ENCODE peak calls at places on chromosome 16, in eight cellular contexts. W is CD8-positive, alpha-beta memory T cell; X is H9; H is right lobe of liver; P is neural progenitor cell; C is left lung; Z is tibial nerve; O is heart right ventricle. K is an unnamed sample. For H3K4me1, the result is how much of the 10 kb centered on the place peaks cover.

GRCh38 chr16:87345721-87346424 is 28.7 kb upstream of the C16orf95 start:
- DNase-seq in W (no peak), X (no peak), H (no peak), P (peak), C (no peak), Z (no peak), O (peak), K (no peak)

GRCh38 chr16:53282975-53283946 is 151.0 kb upstream of the RBL2 start:
- DNase-seq in W (no peak), X (no peak), H (no peak), P (peak), C (no peak), Z (no peak), O (no peak), K (no peak)

GRCh38 chr16:81707411-81708321 is 71.4 kb upstream of the PLCG2 start:
- DNase-seq in W (no peak), X (no peak), H (peak), P (no peak), C (no peak), Z (no peak), O (no peak), K (no peak)

GRCh38 chr16:55643161-55643970 is 12.4 kb upstream of the SLC6A2 start:
- DNase-seq in W (no peak), X (peak), H (no peak), P (no peak), C (no peak), Z (no peak), O (no peak), K (no peak)

GRCh38 chr16:50360033-50360778 is 8.6 kb downstream of the BRD7 start:
- DNase-seq in W (no peak), X (no peak), H (no peak), P (no peak), C (no peak), Z (no peak), O (no peak), K (no peak)

GRCh38 chr16:69204106-69204655 is 17.2 kb downstream of the SNTB2 start:
- DNase-seq in W (no peak), X (no peak), H (no peak), P (no peak), C (no peak), Z (no peak), O (no peak), K (no peak)

GRCh38 chr16:58057126-58057525 is 31.6 kb downstream of the MMP15 start:
- DNase-seq in W (no peak), X (no peak), H (no peak), P (no peak), C (no peak), Z (no peak), O (no peak), K (no peak)

GRCh38 chr16:49596119-49596518 is 222.5 kb downstream of the C16orf78 start:
- DNase-seq in W (no peak), X (peak), H (no peak), P (peak), C (no peak), Z (no peak), O (no peak), K (no peak)

GRCh38 chr16:89115216-89115949 is 21.7 kb downstream of the ACSF3 start:
- DNase-seq in W (peak), X (no peak), H (peak), P (no peak), C (peak), Z (peak), O (peak), K (peak)

GRCh38 chr16:78437352-78437968 is 338.0 kb downstream of the WWOX start:
- DNase-seq in W (peak), X (no peak), H (no peak), P (peak), C (no peak), Z (no peak), O (no peak), K (no peak)

GRCh38 chr16:89920723-89921122 is 2.1 kb downstream of the MC1R start:
- DNase-seq in W (no peak), X (peak), H (no peak), P (no peak), C (no peak), Z (no peak), O (no peak), K (no peak)

GRCh38 chr16:17328971-17329370 is 141.8 kb downstream of the XYLT1 start:
- DNase-seq in W (no peak), X (no peak), H (no peak), P (no peak), C (no peak), Z (peak), O (no peak), K (no peak)

GRCh38 chr16:15435216-15435864 is 952 bp downstream of the BMERB1 start:
- DNase-seq in W (no peak), X (no peak), H (peak), P (peak), C (no peak), Z (no peak), O (no peak), K (no peak)

GRCh38 chr16:24771132-24771778 is 41.8 kb downstream of the TNRC6A start:
- DNase-seq in W (no peak), X (no peak), H (no peak), P (no peak), C (no peak), Z (no peak), O (no peak), K (no peak)

GRCh38 chr16:64892843-64893242 is 229.0 kb downstream of the CDH11 start:
- DNase-seq in W (no peak), X (no peak), H (no peak), P (no peak), C (no peak), Z (no peak), O (no peak), K (no peak)

GRCh38 chr16:73006021-73006420 is 41.9 kb downstream of the ZFHX3 start:
- DNase-seq in W (no peak), X (no peak), H (no peak), P (no peak), C (no peak), Z (no peak), O (no peak), K (no peak)

GRCh38 chr16:2804728-2805127 is 6.5 kb downstream of the PRSS41 start:
- DNase-seq in W (no peak), X (no peak), H (peak), P (no peak), C (no peak), Z (no peak), O (no peak), K (no peak)

GRCh38 chr16:14502932-14503741 is 126.9 kb downstream of the PARN start:
- DNase-seq in W (no peak), X (no peak), H (no peak), P (no peak), C (no peak), Z (no peak), O (no peak), K (no peak)

GRCh38 chr16:75621170-75621477 is 2.0 kb downstream of the ADAT1 start:
- DNase-seq in W (no peak), X (no peak), H (no peak), P (peak), C (no peak), Z (no peak), O (no peak), K (no peak)

GRCh38 chr16:17334096-17334495 is 136.7 kb downstream of the XYLT1 start:
- DNase-seq in W (no peak), X (no peak), H (no peak), P (no peak), C (no peak), Z (no peak), O (no peak), K (no peak)

GRCh38 chr16:569445-570254 is at the start of gene PIGQ:
- DNase-seq in W (peak), X (peak), H (peak), P (peak), C (peak), Z (no peak), O (peak), K (peak)

GRCh38 chr16:1674751-1675664 is 3.1 kb upstream of the JPT2 start:
- DNase-seq in W (no peak), X (no peak), H (no peak), P (no peak), C (no peak), Z (no peak), O (no peak), K (no peak)

GRCh38 chr16:85541619-85542547 is 71.2 kb upstream of the GSE1 start:
- DNase-seq in W (no peak), X (no peak), H (no peak), P (no peak), C (no peak), Z (no peak), O (no peak), K (no peak)
- H3K4me1 ChIP-seq in W (under half), X (under half), H (under half), P (under half), C (under half), Z (under half), O (under half), K (under half)

GRCh38 chr16:67549240-67549639 is 13.1 kb upstream of the CTCF start:
- DNase-seq in W (no peak), X (no peak), H (peak), P (no peak), C (peak), Z (no peak), O (no peak), K (no peak)
- H3K4me1 ChIP-seq in W (under half), X (under half), H (under half), P (under half), C (under half), Z (under half), O (under half), K (under half)

DNA sequence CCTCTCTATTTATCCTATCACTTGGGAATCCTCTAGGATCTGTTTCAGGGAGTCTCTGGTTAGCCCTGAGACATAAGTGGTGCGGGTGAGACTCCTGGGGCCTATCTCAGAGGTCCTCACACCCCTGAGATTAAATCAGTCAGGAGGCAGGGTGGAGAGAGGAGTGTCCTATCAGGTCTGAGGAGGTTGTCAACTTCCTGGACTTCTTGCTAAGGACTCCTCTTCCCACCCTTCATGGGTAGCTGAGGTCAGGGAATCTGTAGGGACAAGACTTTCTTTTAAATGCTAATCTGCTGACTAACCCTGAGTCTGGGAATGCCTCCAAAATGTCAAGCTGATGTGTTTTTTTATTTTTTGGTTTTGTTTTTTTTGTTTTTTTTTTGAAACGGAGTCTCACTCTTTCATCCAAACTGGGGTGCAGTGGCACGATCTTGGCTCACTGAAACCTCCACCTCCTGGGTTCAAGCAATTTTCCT is 6.6 kb upstream of the ARMC5 start:
- DNase-seq in W (no peak), X (no peak), H (no peak), P (no peak), C (no peak), Z (no peak), O (no peak), K (no peak)
- H3K4me1 ChIP-seq in W (under half), X (under half), H (under half), P (under half), C (half or more), Z (under half), O (under half), K (under half)

GRCh38 chr16:46947900-46948547 is 25.4 kb downstream of the DNAJA2 start:
- DNase-seq in W (peak), X (no peak), H (no peak), P (peak), C (no peak), Z (no peak), O (no peak), K (no peak)
- H3K4me1 ChIP-seq in W (under half), X (under half), H (under half), P (under half), C (under half), Z (under half), O (under half), K (under half)

DNA sequence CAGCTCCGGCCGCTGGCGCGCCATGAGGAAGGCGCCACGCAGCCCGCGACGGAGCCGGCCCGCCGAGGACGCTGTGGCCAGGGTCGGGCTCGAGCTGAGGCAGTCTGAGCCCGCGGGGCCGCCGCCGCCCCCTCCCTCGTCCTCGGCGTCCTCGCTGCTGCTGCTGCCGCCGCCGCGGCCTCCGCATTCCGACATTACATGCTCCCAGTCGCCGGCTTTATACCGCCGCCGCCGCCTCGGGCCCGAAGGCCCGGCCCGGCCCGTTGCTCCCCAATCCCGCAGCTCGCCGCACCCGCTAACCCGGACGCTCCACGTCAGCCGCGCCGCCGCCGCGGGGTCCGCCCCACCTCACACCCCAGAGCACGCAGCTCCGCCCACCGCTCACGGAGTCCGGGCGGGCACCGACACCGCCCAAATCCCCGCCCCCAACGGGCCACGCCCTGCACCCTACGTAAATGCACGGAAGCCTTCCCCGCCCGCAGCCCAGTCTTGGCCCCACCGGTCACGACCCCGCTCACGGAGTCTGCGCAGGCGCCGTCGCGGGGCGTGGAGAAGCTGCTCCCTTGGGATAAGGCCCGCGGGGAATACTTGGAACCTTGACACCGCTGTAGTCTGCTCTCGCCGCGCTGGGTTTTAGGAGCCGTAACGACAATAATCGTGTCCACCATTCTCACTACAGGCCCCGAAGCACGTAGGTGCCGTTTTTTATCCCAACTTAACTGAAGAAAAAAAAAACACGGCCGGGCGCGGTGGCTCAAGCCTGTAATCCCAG is at the start of gene TXNDC11:
- DNase-seq in W (peak), X (peak), H (peak), P (peak), C (peak), Z (peak), O (peak), K (peak)
- H3K4me1 ChIP-seq in W (under half), X (under half), H (under half), P (under half), C (half or more), Z (under half), O (under half), K (under half)